ENCODE peak calls at places on chromosome 21, in ten cellular contexts. Q is tibial artery, O is ovary, C is K562, W is lower lobe of right lung, K is GM23248, R is cardiac muscle cell, L is sigmoid colon, N is mammary epithelial cell, M is HAP-1. T is an unnamed sample.

GRCh38 chr21:44054710-44055109 is 42.6 kb downstream of the TRAPPC10 start:
- DNase-seq in R (peak; percentile 84), M (no peak), N (no peak), C (no peak), W (no peak), O (no peak), L (no peak), Q (no peak), K (peak; percentile 42), T (no peak)

GRCh38 chr21:30463713-30464112 is 16.5 kb downstream of the KRTAP19-1 start:
- DNase-seq in O (no peak), K (no peak), N (peak; percentile 7), W (no peak), M (no peak), L (no peak), Q (no peak), C (peak; percentile 11), R (no peak), T (peak; percentile 18)

GRCh38 chr21:45983981-45984551 is 2.5 kb downstream of the COL6A1 start:
- DNase-seq in C (peak; percentile 65), O (peak; percentile 72), M (no peak), K (peak; percentile 83), N (no peak), W (peak; percentile 49), R (no peak), Q (peak; percentile 51), L (peak; percentile 92), T (no peak)

GRCh38 chr21:27564684-27565280 is 597.9 kb upstream of the ADAMTS5 start:
- DNase-seq in M (peak; percentile 33), R (peak; percentile 71), Q (peak; percentile 30), O (no peak), W (no peak), L (no peak), K (peak; percentile 55), C (no peak), N (peak; percentile 42), T (peak; percentile 57)

GRCh38 chr21:40507978-40508377 is 339.0 kb downstream of the DSCAM start:
- DNase-seq in Q (no peak), L (no peak), W (no peak), M (no peak), K (no peak), C (no peak), N (peak; percentile 71), R (no peak), O (no peak), T (no peak)

GRCh38 chr21:27480841-27481261 is 514.0 kb upstream of the ADAMTS5 start:
- DNase-seq in W (no peak), C (no peak), K (peak; percentile 68), N (peak; percentile 93), R (peak; percentile 51), L (no peak), O (no peak), M (no peak), Q (no peak), T (peak; percentile 2)

GRCh38 chr21:33105088-33105487 is 35.1 kb downstream of the OLIG1 start:
- DNase-seq in N (no peak), L (no peak), M (no peak), C (no peak), Q (no peak), W (no peak), K (no peak), R (no peak), O (no peak), T (no peak)

GRCh38 chr21:46295996-46296752 is 10.0 kb downstream of the YBEY start:
- DNase-seq in L (peak; percentile 95), R (peak; percentile 96), K (peak; percentile 92), Q (peak; percentile 86), M (no peak), N (no peak), O (peak; percentile 85), W (peak; percentile 90), C (peak; percentile 68), T (no peak)

GRCh38 chr21:33244082-33244780 is 14.5 kb downstream of the IFNAR2 start:
- DNase-seq in Q (no peak), K (no peak), L (no peak), O (no peak), M (no peak), C (no peak), W (no peak), R (peak; percentile 41), N (no peak), T (no peak)

GRCh38 chr21:36494557-36494956 is 14.6 kb upstream of the CLDN14 start:
- DNase-seq in K (no peak), N (no peak), C (no peak), W (no peak), O (no peak), Q (no peak), R (no peak), M (no peak), L (no peak), T (no peak)

GRCh38 chr21:32559004-32559610 is 26.2 kb downstream of the TCP10L start:
- DNase-seq in N (no peak), L (no peak), K (no peak), W (no peak), R (no peak), Q (no peak), M (no peak), C (no peak), O (no peak), T (no peak)

GRCh38 chr21:33712022-33712803 is 69.9 kb downstream of the ITSN1 start:
- DNase-seq in R (no peak), O (no peak), C (no peak), L (no peak), K (no peak), W (no peak), Q (no peak), N (no peak), M (no peak), T (no peak)

GRCh38 chr21:28991861-28992525 is 684 bp downstream of the LTN1 start:
- DNase-seq in C (peak; percentile 18), K (peak; percentile 44), M (peak; percentile 20), R (no peak), L (no peak), W (no peak), Q (no peak), N (peak; percentile 46), O (no peak), T (no peak)

GRCh38 chr21:32186843-32187242 is 92.0 kb downstream of the MIS18A start:
- DNase-seq in Q (no peak), L (no peak), R (no peak), W (no peak), M (peak; percentile 51), K (no peak), O (no peak), C (no peak), N (no peak), T (no peak)

GRCh38 chr21:42038826-42039425 is 28.8 kb upstream of the ZBTB21 start:
- DNase-seq in M (no peak), Q (no peak), K (peak; percentile 55), R (no peak), N (no peak), C (no peak), O (no peak), W (no peak), L (no peak), T (no peak)

GRCh38 chr21:31554511-31555022 is 104.9 kb upstream of the SOD1 start:
- DNase-seq in C (no peak), R (peak; percentile 61), O (peak; percentile 45), K (peak; percentile 50), M (peak; percentile 24), N (peak; percentile 43), W (no peak), L (no peak), Q (no peak), T (peak; percentile 72)

GRCh38 chr21:31326478-31327247 is 17.4 kb downstream of the TIAM1 start:
- DNase-seq in N (no peak), C (no peak), K (peak; percentile 71), O (no peak), M (no peak), W (no peak), L (no peak), Q (no peak), R (peak; percentile 57), T (no peak)

GRCh38 chr21:31176080-31176551 is 137.8 kb upstream of the KRTAP19-8 start:
- DNase-seq in M (no peak), O (no peak), W (no peak), Q (no peak), K (no peak), C (no peak), N (no peak), L (no peak), R (no peak), T (no peak)

GRCh38 chr21:33849839-33850238 is 65.8 kb downstream of the ATP5PO start:
- DNase-seq in W (no peak), C (no peak), O (no peak), R (no peak), N (no peak), K (no peak), L (no peak), Q (no peak), M (no peak), T (no peak)

GRCh38 chr21:23930565-23930964 is 1676.7 kb downstream of the MRPL39 start:
- DNase-seq in O (no peak), K (no peak), N (no peak), M (no peak), R (no peak), W (no peak), L (no peak), Q (no peak), C (no peak), T (no peak)
- H3K4me3 ChIP-seq in O (no peak overlapping the region), K (no peak overlapping the region), N (no peak overlapping the region), M (no peak overlapping the region), R (no peak overlapping the region), W (no peak overlapping the region), L (no peak overlapping the region), Q (no peak overlapping the region), C (no peak overlapping the region), T (no peak overlapping the region)

GRCh38 chr21:19109694-19110093 is 706.1 kb upstream of the TMPRSS15 start:
- DNase-seq in R (no peak), K (no peak), M (no peak), W (no peak), C (no peak), L (no peak), O (no peak), Q (no peak), N (no peak), T (no peak)
- H3K9me3 ChIP-seq in R (no peaks in the 10 kb centered on the region), K (no peaks in the 10 kb centered on the region), M (no peaks in the 10 kb centered on the region), W (no peaks in the 10 kb centered on the region), C (no peaks in the 10 kb centered on the region), L (peaks cover 3% of the 10 kb centered on the region), O (no peaks in the 10 kb centered on the region), Q (no peaks in the 10 kb centered on the region), N (peaks cover 18% of the 10 kb centered on the region), T (no peaks in the 10 kb centered on the region)

GRCh38 chr21:38329176-38329575 is 72.4 kb downstream of the KCNJ15 start:
- DNase-seq in C (no peak), N (no peak), O (no peak), K (no peak), M (no peak), W (no peak), R (no peak), L (no peak), Q (no peak), T (no peak)
- H3K4me1 ChIP-seq in C (no peaks in the 10 kb centered on the region), N (peaks cover 4% of the 10 kb centered on the region), O (no peaks in the 10 kb centered on the region), K (peaks cover 47% of the 10 kb centered on the region), M (no peaks in the 10 kb centered on the region), W (peaks cover 17% of the 10 kb centered on the region), R (no peaks in the 10 kb centered on the region), L (no peaks in the 10 kb centered on the region), Q (peaks cover 16% of the 10 kb centered on the region), T (peaks cover 10% of the 10 kb centered on the region)

DNA sequence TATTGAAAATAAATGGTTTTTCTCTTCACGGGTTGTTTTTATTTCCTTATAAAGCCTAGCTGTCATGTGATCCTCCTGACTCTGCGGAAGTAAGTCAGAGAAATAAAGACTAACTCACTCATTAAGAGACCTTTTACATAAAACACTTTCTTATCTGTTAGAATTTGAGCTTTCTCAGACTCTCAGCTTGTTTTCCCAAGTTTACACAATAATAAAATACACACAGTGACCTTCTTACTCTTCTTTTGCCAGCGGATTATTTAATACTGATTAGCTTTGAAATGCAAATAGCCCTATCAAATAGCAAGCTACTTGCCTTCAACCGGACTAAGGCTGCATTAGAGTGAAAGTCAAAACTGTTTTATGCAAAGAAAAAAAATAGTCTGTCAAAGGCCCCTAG is 45.5 kb upstream of the CXADR start:
- DNase-seq in R (peak; percentile 32), W (no peak), M (peak; percentile 17), N (no peak), Q (no peak), O (no peak), K (no peak), C (no peak), L (no peak), T (no peak)
- H3K4me3 ChIP-seq in R (peak overlapping the region; percentile 16), W (peak overlapping the region; percentile 12), M (no peak overlapping the region), N (no peak overlapping the region), Q (no peak overlapping the region), O (no peak overlapping the region), K (no peak overlapping the region), C (no peak overlapping the region), L (no peak overlapping the region), T (no peak overlapping the region)